ENCODE peak calls at places on chromosomes 11 and 22, in six cellular contexts. M is stimulated activated CD8-positive, alpha-beta memory T cell treated with anti-CD3 and anti-CD28 coated beads, Interleukin-7, amount 100 ng/mL, for 4 hours; N is OCI-LY7; F is fibroblast of mammary gland; E is AG09309; L is lower lobe of right lung. C is an unnamed sample.

GRCh38 chr11:73866586-73866996 is 10.1 kb downstream of the COA4 start:
- DNase-seq in M (no peak), N (no peak), F (peak), E (peak), L (no peak), C (no peak)

GRCh38 chr22:39316440-39317083 is 2.9 kb downstream of the RPL3 start:
- DNase-seq in M (peak), N (peak), F (peak), E (peak), L (peak), C (peak)

GRCh38 chr11:130775306-130776043 is 140.8 kb downstream of the SNX19 start:
- DNase-seq in M (no peak), N (no peak), F (peak), E (peak), L (no peak), C (no peak)

GRCh38 chr11:117725048-117725734 is 71.8 kb downstream of the DSCAML1 start:
- DNase-seq in M (no peak), N (no peak), F (no peak), E (no peak), L (no peak), C (no peak)

GRCh38 chr11:64861227-64861970 is 16.9 kb upstream of the CDC42BPG start:
- DNase-seq in M (no peak), N (peak), F (no peak), E (no peak), L (no peak), C (no peak)

GRCh38 chr11:63906585-63906984 is 10.4 kb downstream of the RCOR2 start:
- DNase-seq in M (peak), N (peak), F (no peak), E (no peak), L (no peak), C (no peak)

GRCh38 chr11:100031973-100032372 is 655.1 kb upstream of the ARHGAP42 start:
- DNase-seq in M (no peak), N (no peak), F (no peak), E (no peak), L (no peak), C (no peak)

GRCh38 chr11:85896871-85897270 is 41.7 kb downstream of the CCDC83 start:
- DNase-seq in M (no peak), N (no peak), F (peak), E (no peak), L (no peak), C (no peak)

GRCh38 chr11:4581443-4581842 is at the start of gene OR52I2:
- DNase-seq in M (no peak), N (no peak), F (no peak), E (no peak), L (no peak), C (no peak)

GRCh38 chr11:61000426-61000825 is 28.9 kb downstream of the CD6 start:
- DNase-seq in M (no peak), N (no peak), F (no peak), E (no peak), L (no peak), C (no peak)

GRCh38 chr11:115423728-115424459 is 80.3 kb downstream of the CADM1 start:
- DNase-seq in M (no peak), N (no peak), F (no peak), E (no peak), L (no peak), C (no peak)